ENCODE peak calls at places on chromosomes 5 and 9, in five cellular contexts. Q, E, P, L and R are unnamed samples.

GRCh38 chr9:125295642-125296041 is 34.0 kb downstream of the GAPVD1 start:
- DNase-seq in Q (no peak), E (no peak), P (no peak), L (no peak), R (no peak)

GRCh38 chr9:113186241-113186755 is 34.8 kb downstream of the FKBP15 start:
- DNase-seq in Q (no peak), E (no peak), P (no peak), L (no peak), R (no peak)

GRCh38 chr9:33921967-33922895 is 105.3 kb downstream of the UBE2R2 start:
- DNase-seq in Q (peak), E (no peak), P (no peak), L (no peak), R (peak)

GRCh38 chr5:5353681-5354080 is 68.8 kb upstream of the ICE1 start:
- DNase-seq in Q (no peak), E (no peak), P (no peak), L (no peak), R (no peak)

GRCh38 chr9:89610391-89610925 is 5.6 kb downstream of the GADD45G start:
- DNase-seq in Q (no peak), E (no peak), P (no peak), L (no peak), R (no peak)

GRCh38 chr9:137064027-137064879 is 6.1 kb downstream of the SAPCD2 start:
- DNase-seq in Q (peak), E (peak), P (no peak), L (peak), R (no peak)

GRCh38 chr9:77647659-77648457 is at the start of gene GNA14:
- DNase-seq in Q (peak), E (peak), P (no peak), L (no peak), R (peak)

GRCh38 chr5:474826-475661 is 32.1 kb downstream of the EXOC3 start:
- DNase-seq in Q (peak), E (no peak), P (no peak), L (peak), R (no peak)

GRCh38 chr9:127194881-127195713 is 69.5 kb upstream of the GARNL3 start:
- DNase-seq in Q (peak), E (no peak), P (no peak), L (peak), R (no peak)

GRCh38 chr5:172951381-172952033 is 7.7 kb upstream of the RPL26L1 start:
- DNase-seq in Q (no peak), E (no peak), P (no peak), L (no peak), R (no peak)

GRCh38 chr9:124046189-124046588 is 34.6 kb downstream of the LHX2 start:
- DNase-seq in Q (no peak), E (no peak), P (no peak), L (no peak), R (no peak)

GRCh38 chr9:124044448-124044847 is 32.9 kb downstream of the LHX2 start:
- DNase-seq in Q (no peak), E (no peak), P (no peak), L (no peak), R (no peak)

GRCh38 chr9:124045076-124045829 is 33.7 kb downstream of the LHX2 start:
- DNase-seq in Q (peak), E (peak), P (no peak), L (no peak), R (peak)

GRCh38 chr9:124047106-124047716 is 35.6 kb downstream of the LHX2 start:
- DNase-seq in Q (no peak), E (no peak), P (no peak), L (no peak), R (no peak)

GRCh38 chr9:124045830-124046177 is 34.2 kb downstream of the LHX2 start:
- DNase-seq in Q (no peak), E (no peak), P (no peak), L (no peak), R (no peak)
- H3K4me3 ChIP-seq in Q (no peak), E (no peak), P (no peak), L (peak), R (no peak)

DNA sequence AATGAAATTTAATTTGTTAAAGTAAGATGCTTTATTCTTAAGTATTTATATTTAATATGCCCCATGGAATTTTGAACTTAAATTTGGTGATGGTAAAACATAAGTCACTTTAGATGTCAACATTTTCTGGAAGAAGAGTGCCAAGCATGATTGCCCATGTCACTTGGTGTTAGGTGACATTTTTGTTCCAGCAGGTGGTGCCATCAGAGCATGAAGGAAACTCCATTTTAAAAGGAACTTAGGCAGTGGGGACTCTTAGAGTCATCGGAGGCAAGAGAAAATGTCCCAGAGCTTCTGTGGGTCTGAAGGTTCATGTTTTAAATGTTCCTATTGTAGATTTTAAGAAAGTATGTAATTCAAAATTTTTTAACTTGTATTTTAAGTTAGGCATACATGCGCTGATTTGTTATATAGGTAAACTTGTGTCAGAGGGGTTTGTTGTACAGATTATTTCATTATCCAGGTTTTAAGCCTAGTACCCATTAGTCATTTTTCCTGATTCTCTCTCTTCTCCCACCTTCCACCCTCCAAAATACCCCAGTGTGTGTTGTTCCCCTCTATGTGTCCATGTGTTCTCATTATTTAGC is 789.3 kb downstream of the SEMA5A start:
- DNase-seq in Q (peak), E (no peak), P (no peak), L (peak), R (peak)
- TF ChIP-seq CTCF in Q (peak), E (peak), P (peak), L (peak), R (peak)

GRCh38 chr5:148005788-148006520 is 57.8 kb upstream of the SPINK5 start:
- DNase-seq in Q (no peak), E (no peak), P (no peak), L (no peak), R (no peak)
- H3K4me3 ChIP-seq in Q (no peak), E (no peak), P (no peak), L (no peak), R (no peak)

GRCh38 chr5:112710896-112711295 is 26.8 kb upstream of the APC start:
- DNase-seq in Q (no peak), E (no peak), P (no peak), L (no peak), R (no peak)

GRCh38 chr5:112709416-112709815 is 28.3 kb upstream of the APC start:
- DNase-seq in Q (no peak), E (no peak), P (no peak), L (no peak), R (no peak)

GRCh38 chr5:112703866-112704820 is 33.5 kb upstream of the APC start:
- DNase-seq in Q (peak), E (no peak), P (no peak), L (no peak), R (peak)

GRCh38 chr5:112706446-112707016 is 31.2 kb upstream of the APC start:
- DNase-seq in Q (no peak), E (no peak), P (no peak), L (no peak), R (no peak)

DNA sequence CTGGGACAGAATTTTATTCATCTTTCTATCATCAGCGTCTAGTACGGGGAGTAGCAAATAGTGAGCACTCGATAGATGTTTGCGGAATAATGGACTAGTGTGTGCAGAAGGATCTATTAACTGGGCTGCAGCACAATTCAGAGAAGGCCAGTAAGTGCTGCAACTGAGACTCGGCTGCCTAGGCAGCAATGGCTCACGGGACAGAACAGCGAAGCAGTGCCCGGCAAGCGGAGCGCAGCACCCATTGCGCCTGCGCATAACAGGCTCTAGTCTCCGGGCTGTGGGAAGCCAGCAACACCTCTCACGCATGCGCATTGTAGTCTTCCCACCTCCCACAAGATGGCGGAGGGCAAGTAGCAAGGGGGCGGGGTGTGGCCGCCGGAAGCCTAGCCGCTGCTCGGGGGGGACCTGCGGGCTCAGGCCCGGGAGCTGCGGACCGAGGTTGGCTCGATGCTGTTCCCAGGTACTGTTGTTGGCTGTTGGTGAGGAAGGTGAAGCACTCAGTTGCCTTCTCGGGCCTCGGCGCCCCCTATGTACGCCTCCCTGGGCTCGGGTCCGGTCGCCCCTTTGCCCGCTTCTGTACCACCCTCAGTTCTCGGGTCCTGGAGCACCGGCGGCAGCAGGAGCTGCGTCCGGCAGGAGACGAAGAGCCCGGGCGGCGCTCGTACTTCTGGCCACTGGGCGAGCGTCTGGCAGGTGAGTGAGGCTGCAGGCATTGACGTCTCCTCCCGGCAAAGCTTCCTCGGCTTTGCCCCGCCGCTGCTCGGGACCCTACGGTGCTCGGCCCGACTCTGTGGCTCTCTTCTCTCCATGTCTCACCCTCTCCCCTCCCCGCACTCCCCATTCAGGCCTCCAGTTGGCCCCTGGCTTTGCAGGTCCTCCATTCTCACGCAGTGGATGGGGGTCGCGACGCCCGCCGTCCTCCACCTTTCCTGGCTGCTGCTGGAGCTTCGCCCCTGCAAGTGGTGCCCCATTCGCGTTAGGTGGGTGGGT is 30.2 kb upstream of the APC start:
- DNase-seq in Q (peak), E (peak), P (peak), L (peak), R (peak)
- TF ChIP-seq CTCF in Q (no peak), E (no peak), P (no peak), L (peak), R (no peak)

DNA sequence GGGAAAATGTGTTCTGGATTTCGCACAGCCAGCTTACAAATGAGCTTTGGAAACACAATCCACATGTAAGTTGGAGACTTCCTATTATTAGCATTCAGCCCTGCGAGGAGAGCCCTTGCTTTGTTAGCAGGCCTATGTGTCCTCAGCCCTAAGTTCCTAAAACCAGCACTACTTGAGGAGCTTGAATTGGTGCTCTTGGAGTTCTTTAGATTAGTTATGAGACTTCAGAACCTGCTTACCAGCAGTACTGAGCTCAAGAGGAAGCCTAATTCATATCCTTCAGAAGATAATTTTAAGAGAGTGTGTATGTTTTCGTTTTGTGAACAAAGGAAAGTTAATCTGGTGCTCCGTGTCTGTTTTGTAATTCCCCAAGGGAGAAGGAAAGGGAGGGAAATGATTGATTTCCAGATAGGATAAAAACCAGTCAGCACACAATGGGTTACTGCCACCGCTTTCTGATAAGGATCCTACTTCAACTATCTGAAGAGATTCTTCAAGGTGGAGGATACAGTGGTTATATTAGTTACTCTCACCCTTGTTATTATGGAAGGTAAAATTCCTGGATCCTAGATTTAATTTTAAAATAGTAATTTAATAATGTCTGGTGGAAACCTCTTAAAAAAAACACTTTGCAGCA is 35.2 kb downstream of the PIK3R1 start:
- DNase-seq in Q (peak), E (no peak), P (no peak), L (no peak), R (no peak)
- H3K4me3 ChIP-seq in Q (no peak), E (no peak), P (no peak), L (no peak), R (no peak)

GRCh38 chr5:32277782-32278181 is 35.0 kb downstream of the MTMR12 start:
- DNase-seq in Q (no peak), E (no peak), P (no peak), L (no peak), R (no peak)

GRCh38 chr5:32279786-32280185 is 33.0 kb downstream of the MTMR12 start:
- DNase-seq in Q (no peak), E (no peak), P (no peak), L (no peak), R (no peak)

GRCh38 chr5:32276173-32276853 is 36.4 kb downstream of the MTMR12 start:
- DNase-seq in Q (no peak), E (no peak), P (no peak), L (no peak), R (peak)

GRCh38 chr5:32279223-32279622 is 33.5 kb downstream of the MTMR12 start:
- DNase-seq in Q (no peak), E (no peak), P (no peak), L (no peak), R (no peak)

GRCh38 chr5:32278403-32278802 is 34.3 kb downstream of the MTMR12 start:
- DNase-seq in Q (peak), E (no peak), P (peak), L (no peak), R (peak)
- TF ChIP-seq CTCF in Q (no peak), E (no peak), P (no peak), L (no peak), R (no peak)

DNA sequence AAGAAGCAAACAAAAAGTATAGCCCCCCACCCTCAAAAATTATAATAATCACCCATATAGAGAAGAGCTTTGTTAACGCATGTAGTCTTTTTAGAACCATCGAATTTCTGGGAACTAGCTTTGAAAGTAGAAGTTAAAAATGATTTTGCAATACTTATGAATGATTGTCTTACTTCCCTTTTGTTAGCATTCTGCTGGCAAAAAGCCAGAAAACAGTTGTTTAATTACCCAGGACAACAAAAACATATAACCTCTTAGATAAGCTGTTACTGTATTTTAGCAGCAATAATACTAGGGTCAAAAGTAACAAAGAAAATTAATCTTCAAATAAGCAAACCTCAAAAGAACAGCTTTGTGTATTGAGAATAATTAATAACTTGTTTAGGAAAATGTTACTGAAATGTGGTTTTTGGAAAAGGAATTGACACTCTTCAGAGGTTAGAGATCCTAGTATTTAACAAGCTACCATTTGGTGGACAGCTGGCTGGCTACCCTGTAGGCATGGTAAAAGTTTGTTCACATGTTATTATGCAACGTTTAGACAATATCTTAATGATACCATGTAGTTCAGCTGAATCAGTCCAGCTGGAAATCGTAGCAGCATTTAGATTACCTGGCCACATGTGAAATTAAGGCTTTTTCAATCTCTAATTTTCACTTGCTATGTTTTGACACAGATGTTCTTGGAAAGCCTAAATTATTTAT is 3.8 kb downstream of the FGF10 start:
- DNase-seq in Q (no peak), E (no peak), P (no peak), L (no peak), R (no peak)
- H3K4me3 ChIP-seq in Q (no peak), E (no peak), P (no peak), L (no peak), R (no peak)